ENCODE peak calls at places on chromosomes 5 and 9, in ten cellular contexts. O, K, C, H, L, Z, T, W, D and G are unnamed samples.

GRCh38 chr9:126615251-126615790 is 1.6 kb downstream of the LMX1B start:
- DNase-seq in O (no peak), K (no peak), C (no peak), H (peak; percentile 65), L (no peak), Z (no peak), T (no peak), W (no peak), D (peak; percentile 39), G (no peak)

GRCh38 chr5:163473613-163474243 is 13.3 kb downstream of the HMMR start:
- DNase-seq in O (no peak), K (no peak), C (no peak), H (no peak), L (no peak), Z (no peak), T (no peak), W (no peak), D (no peak), G (no peak)

GRCh38 chr5:35316611-35317307 is 86.5 kb upstream of the PRLR start:
- DNase-seq in O (no peak), K (no peak), C (no peak), H (no peak), L (no peak), Z (no peak), T (no peak), W (peak; percentile 74), D (no peak), G (no peak)

GRCh38 chr5:134511796-134512660 is 13.4 kb upstream of the JADE2 start:
- DNase-seq in O (no peak), K (peak; percentile 72), C (peak; percentile 57), H (peak; percentile 75), L (peak; percentile 72), Z (peak; percentile 93), T (peak; percentile 74), W (no peak), D (peak; percentile 80), G (no peak)

GRCh38 chr9:98142182-98142924 is 23.3 kb upstream of the TRIM14 start:
- DNase-seq in O (no peak), K (peak; percentile 20), C (no peak), H (no peak), L (peak; percentile 95), Z (peak; percentile 22), T (no peak), W (peak; percentile 25), D (peak; percentile 91), G (peak; percentile 50)

GRCh38 chr5:95238560-95239325 is 46.2 kb downstream of the MCTP1 start:
- DNase-seq in O (peak; percentile 54), K (no peak), C (peak; percentile 11), H (no peak), L (no peak), Z (no peak), T (no peak), W (no peak), D (no peak), G (no peak)

GRCh38 chr9:81575976-81576375 is 113.4 kb downstream of the TLE1 start:
- DNase-seq in O (no peak), K (no peak), C (no peak), H (no peak), L (no peak), Z (no peak), T (no peak), W (no peak), D (no peak), G (no peak)

GRCh38 chr9:37382161-37382981 is 40.1 kb upstream of the GRHPR start:
- DNase-seq in O (no peak), K (no peak), C (no peak), H (no peak), L (no peak), Z (no peak), T (no peak), W (no peak), D (no peak), G (no peak)

GRCh38 chr5:148290271-148291195 is 21.7 kb upstream of the SPINK7 start:
- DNase-seq in O (peak; percentile 13), K (no peak), C (peak; percentile 59), H (no peak), L (no peak), Z (no peak), T (no peak), W (no peak), D (no peak), G (no peak)

GRCh38 chr9:108536836-108537601 is 318.8 kb downstream of the ACTL7B start:
- DNase-seq in O (no peak), K (no peak), C (no peak), H (no peak), L (no peak), Z (no peak), T (no peak), W (no peak), D (no peak), G (no peak)

GRCh38 chr5:104189031-104189430 is 626.4 kb upstream of the NUDT12 start:
- DNase-seq in O (no peak), K (no peak), C (no peak), H (no peak), L (no peak), Z (no peak), T (no peak), W (peak; percentile 56), D (no peak), G (no peak)

GRCh38 chr5:1315709-1316587 is 21.1 kb upstream of the TERT start:
- DNase-seq in O (no peak), K (no peak), C (no peak), H (peak; percentile 69), L (peak; percentile 95), Z (no peak), T (peak; percentile 43), W (peak; percentile 78), D (peak; percentile 80), G (peak; percentile 92)

GRCh38 chr5:120419110-120419509 is 45.0 kb upstream of the PRR16 start:
- DNase-seq in O (no peak), K (no peak), C (no peak), H (no peak), L (no peak), Z (no peak), T (no peak), W (no peak), D (no peak), G (no peak)

GRCh38 chr5:14202462-14202861 is 59.3 kb downstream of the TRIO start:
- DNase-seq in O (peak; percentile 82), K (no peak), C (no peak), H (no peak), L (no peak), Z (no peak), T (no peak), W (no peak), D (no peak), G (no peak)

DNA sequence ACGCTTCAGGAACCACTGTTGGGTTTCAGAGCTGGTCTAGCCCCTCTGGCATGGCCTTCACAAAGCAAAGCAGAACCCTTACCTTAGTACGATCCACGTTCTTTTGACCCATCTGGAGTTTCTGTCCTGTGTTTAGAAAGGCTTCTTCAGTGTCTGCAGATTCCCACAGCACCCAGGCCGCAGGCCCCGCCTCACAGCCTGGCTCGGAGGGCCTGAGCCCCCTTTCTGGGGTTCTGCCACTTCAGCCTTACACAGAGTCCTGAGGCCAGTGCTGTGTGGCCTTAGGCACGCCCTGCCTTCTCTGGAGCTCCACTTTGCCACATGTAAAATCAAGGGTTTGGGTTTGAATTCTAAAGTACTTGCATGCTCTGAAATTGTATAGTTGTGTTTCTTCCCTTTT is 31.6 kb upstream of the PRDM12 start:
- DNase-seq in O (no peak), K (no peak), C (no peak), H (peak; percentile 32), L (no peak), Z (no peak), T (peak; percentile 40), W (no peak), D (no peak), G (no peak)
- H3K4me1 ChIP-seq in O (no peaks in the 10 kb centered on the region), K (peaks cover 45% of the 10 kb centered on the region), C (no peaks in the 10 kb centered on the region), H (no peaks in the 10 kb centered on the region), L (no peaks in the 10 kb centered on the region), Z (no peaks in the 10 kb centered on the region), T (no peaks in the 10 kb centered on the region), W (no peaks in the 10 kb centered on the region), D (no peaks in the 10 kb centered on the region), G (no peaks in the 10 kb centered on the region)

GRCh38 chr5:90792725-90793124 is 234.1 kb downstream of the ADGRV1 start:
- DNase-seq in O (no peak), K (no peak), C (no peak), H (no peak), L (no peak), Z (no peak), T (no peak), W (no peak), D (no peak), G (no peak)

DNA sequence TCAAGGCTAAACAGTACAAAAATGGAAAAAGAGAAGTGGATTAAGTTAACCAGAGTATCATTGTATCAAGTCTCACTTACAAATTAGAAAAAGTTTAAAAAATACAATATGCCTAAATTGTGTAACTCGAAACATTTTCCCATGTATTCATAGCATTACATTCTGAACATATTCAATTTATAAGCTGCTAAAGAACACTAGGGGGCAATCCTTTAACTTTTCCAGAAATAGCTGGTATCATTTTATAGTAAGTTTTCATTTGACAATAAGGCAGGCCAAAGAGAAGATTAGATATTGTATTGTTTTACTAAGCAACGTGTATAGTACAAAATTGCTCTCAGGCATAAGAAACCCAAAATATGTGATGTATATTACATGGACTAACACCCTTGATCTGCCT is 234.6 kb downstream of the ADGRV1 start:
- DNase-seq in O (no peak), K (no peak), C (no peak), H (no peak), L (no peak), Z (no peak), T (no peak), W (no peak), D (no peak), G (no peak)
- TF ChIP-seq CTCF in O (peak; percentile 47), K (no peak), C (peak; percentile 15), H (no peak), L (no peak), Z (no peak), T (no peak), W (peak; percentile 17), D (no peak), G (no peak)

GRCh38 chr5:141846031-141846430 is 32.2 kb downstream of the PCDH1 start:
- DNase-seq in O (peak; percentile 45), K (no peak), C (peak; percentile 29), H (no peak), L (no peak), Z (no peak), T (no peak), W (no peak), D (no peak), G (no peak)
- H3K4me1 ChIP-seq in O (peaks cover 19% of the 10 kb centered on the region), K (peaks cover 88% of the 10 kb centered on the region), C (no peaks in the 10 kb centered on the region), H (peaks cover 43% of the 10 kb centered on the region), L (peaks cover 14% of the 10 kb centered on the region), Z (peaks cover 13% of the 10 kb centered on the region), T (peaks cover 35% of the 10 kb centered on the region), W (peaks cover 10% of the 10 kb centered on the region), D (peaks cover 33% of the 10 kb centered on the region), G (peaks cover 7% of the 10 kb centered on the region)

DNA sequence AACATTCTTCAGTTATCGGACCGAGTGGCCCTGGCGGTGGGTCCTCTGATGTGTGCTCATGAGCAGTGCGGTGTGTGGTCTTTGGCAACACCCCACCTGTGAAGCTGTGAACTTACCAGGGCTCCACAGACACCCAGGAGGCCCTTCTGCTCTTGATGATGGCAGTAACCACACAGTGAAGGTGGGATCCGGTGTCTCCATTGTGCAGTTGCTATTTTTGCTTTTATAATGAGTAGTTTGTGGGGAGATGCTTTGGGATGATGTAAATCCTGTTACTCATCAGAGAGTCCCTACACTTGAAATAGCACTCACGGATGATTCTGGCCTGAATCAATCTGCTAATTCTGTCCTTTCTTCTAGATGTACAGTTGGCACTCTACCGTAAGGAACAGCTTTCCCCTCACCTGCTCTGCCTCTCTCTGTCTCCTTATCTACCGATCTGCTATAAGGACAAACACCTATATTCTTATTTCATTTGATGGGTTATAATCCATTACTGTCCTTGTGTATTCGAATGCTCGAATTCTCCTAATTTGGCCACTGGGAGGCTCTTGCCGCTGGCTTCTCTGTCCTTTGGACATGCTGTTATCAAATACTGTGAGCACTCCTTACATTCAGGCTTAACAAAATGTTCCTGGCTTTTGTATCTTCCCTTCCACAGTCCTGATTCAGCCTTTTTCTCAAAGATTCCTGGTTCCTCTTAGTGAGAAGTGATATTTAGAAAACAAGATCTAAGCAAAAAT is 20.2 kb downstream of the ATPSCKMT start:
- DNase-seq in O (no peak), K (no peak), C (no peak), H (no peak), L (no peak), Z (no peak), T (no peak), W (no peak), D (no peak), G (no peak)
- TF ChIP-seq CTCF in O (peak; percentile 19), K (no peak), C (peak; percentile 18), H (no peak), L (no peak), Z (no peak), T (no peak), W (peak; percentile 26), D (no peak), G (no peak)